ENCODE peak calls at places on chromosomes 6 and 20, in seven cellular contexts. J is RCC 7860; O is activated CD4-positive, alpha-beta T cell treated with anti-CD3 and anti-CD28 coated beads, Interleukin-2, amount 50 U/mL, for 1 hour; H is kidney tubule cell; V is stromal cell of bone marrow; L is ACHN; Z is SW 1271. K is an unnamed sample.

GRCh38 chr6:47407295-47408281 is 70.0 kb upstream of the CD2AP start:
- DNase-seq in V (peak; percentile 22), J (peak; percentile 92), O (no peak), Z (no peak), L (peak; percentile 47), H (peak; percentile 97), K (no peak)

GRCh38 chr6:128368213-128369000 is 152.0 kb downstream of the PTPRK start:
- DNase-seq in O (no peak), H (no peak), J (no peak), Z (no peak), V (no peak), L (no peak), K (no peak)

GRCh38 chr6:154602708-154603107 is 92.2 kb upstream of the CNKSR3 start:
- DNase-seq in Z (no peak), H (peak; percentile 17), O (no peak), J (no peak), L (no peak), V (no peak), K (no peak)

GRCh38 chr20:59823860-59824259 is 109.6 kb downstream of the SYCP2 start:
- DNase-seq in O (no peak), Z (no peak), V (no peak), J (no peak), L (no peak), H (no peak), K (no peak)

GRCh38 chr6:169857343-169858292 is 106.2 kb downstream of the ERMARD start:
- DNase-seq in V (no peak), L (no peak), O (no peak), H (no peak), Z (no peak), J (no peak), K (no peak)

GRCh38 chr6:130931683-130932082 is 104.5 kb downstream of the SMLR1 start:
- DNase-seq in J (no peak), L (no peak), O (no peak), V (no peak), H (no peak), Z (no peak), K (peak; percentile 85)

GRCh38 chr20:49510562-49511117 is 28.2 kb upstream of the KCNB1 start:
- DNase-seq in Z (no peak), O (no peak), V (peak; percentile 78), J (no peak), H (no peak), L (peak; percentile 64), K (no peak)

GRCh38 chr6:166387642-166388325 is 5.0 kb upstream of the MPC1 start:
- DNase-seq in Z (no peak), H (no peak), J (no peak), V (no peak), O (no peak), L (no peak), K (peak; percentile 23)

GRCh38 chr20:32236048-32236533 is 28.4 kb downstream of the POFUT1 start:
- DNase-seq in Z (no peak), H (no peak), O (no peak), J (no peak), L (no peak), V (no peak), K (no peak)

GRCh38 chr20:9889270-9889981 is 50.5 kb upstream of the PAK5 start:
- DNase-seq in V (no peak), O (no peak), H (peak; percentile 3), L (peak; percentile 5), J (no peak), Z (no peak), K (peak; percentile 85)

GRCh38 chr20:53009979-53010735 is 38.0 kb downstream of the TSHZ2 start:
- DNase-seq in H (no peak), Z (no peak), L (no peak), V (no peak), J (no peak), O (no peak), K (no peak)

GRCh38 chr20:59514554-59514953 is 89.8 kb upstream of the PHACTR3 start:
- DNase-seq in H (no peak), J (no peak), V (no peak), O (no peak), L (no peak), Z (no peak), K (no peak)

GRCh38 chr20:59676126-59676876 is 72.0 kb downstream of the PHACTR3 start:
- DNase-seq in H (no peak), L (no peak), J (no peak), V (no peak), Z (no peak), O (no peak), K (no peak)

GRCh38 chr6:15491255-15491985 is 171.4 kb downstream of the DTNBP1 start:
- DNase-seq in J (peak; percentile 24), H (peak; percentile 61), L (peak; percentile 40), O (peak; percentile 68), V (peak; percentile 81), Z (peak; percentile 25), K (peak; percentile 51)

GRCh38 chr20:56393653-56394052 is 1.2 kb downstream of the CSTF1 start:
- DNase-seq in Z (no peak), O (no peak), J (no peak), V (no peak), L (no peak), H (no peak), K (no peak)

GRCh38 chr6:15628499-15629131 is 34.2 kb downstream of the DTNBP1 start:
- DNase-seq in O (no peak), J (peak; percentile 35), V (peak; percentile 80), H (peak; percentile 7), L (no peak), Z (no peak), K (peak; percentile 87)

GRCh38 chr20:24891546-24892393 is 57.3 kb upstream of the CST7 start:
- DNase-seq in Z (no peak), J (no peak), O (no peak), H (no peak), L (no peak), V (no peak), K (no peak)

K was measured in MV-4-11.